ENCODE peak calls at places on chromosomes 16 and 17, in four cellular contexts. B is ACHN; V is activated T-helper 9 cell treated with anti-CD3 and anti-CD28 coated beads, Interleukin-2, amount 50 U/mL, for 16 hours; O is hypothalamus. T is an unnamed sample.

GRCh38 chr17:35372846-35373531 is 432 bp downstream of the SLFN11 start:
- DNase-seq in V (peak), B (peak), O (no peak), T (no peak)

GRCh38 chr17:8275421-8276290 is 12.8 kb upstream of the RANGRF start:
- DNase-seq in O (no peak), V (no peak), B (no peak), T (no peak)

GRCh38 chr17:7351665-7352558 is at the start of gene KCTD11:
- DNase-seq in V (peak), B (peak), O (peak), T (peak)

GRCh38 chr17:7393613-7394451 is 493 bp downstream of the PLSCR3 start:
- DNase-seq in B (peak), O (no peak), V (peak), T (no peak)

GRCh38 chr16:5072334-5073278 is 963 bp downstream of the ALG1 start:
- DNase-seq in B (no peak), O (no peak), V (no peak), T (peak)

GRCh38 chr16:27337024-27337423 is 23.2 kb downstream of the IL4R start:
- DNase-seq in V (no peak), B (no peak), O (no peak), T (no peak)

GRCh38 chr16:67394271-67395104 is 1.2 kb upstream of the TPPP3 start:
- DNase-seq in O (no peak), B (no peak), V (no peak), T (peak)

GRCh38 chr16:47492428-47493357 is 31.6 kb downstream of the PHKB start:
- DNase-seq in B (no peak), O (no peak), V (no peak), T (peak)